ENCODE peak calls at places on chromosome X, in five cellular contexts. J, B, O, L and K are unnamed samples.

GRCh38 chrX:152635941-152636340 is 1.8 kb upstream of the GABRQ start:
- DNase-seq in J (peak), B (peak), O (peak), L (peak), K (no peak)

GRCh38 chrX:149151805-149152757 is 353.0 kb downstream of the IDS start:
- DNase-seq in J (no peak), B (no peak), O (no peak), L (peak), K (no peak)

GRCh38 chrX:17465201-17465600 is 90.2 kb downstream of the NHS start:
- DNase-seq in J (no peak), B (no peak), O (no peak), L (no peak), K (no peak)

GRCh38 chrX:139194571-139195280 is 335.8 kb upstream of the F9 start:
- DNase-seq in J (no peak), B (no peak), O (no peak), L (no peak), K (no peak)

GRCh38 chrX:46180258-46180687 is 364.9 kb downstream of the ZNF674 start:
- DNase-seq in J (no peak), B (no peak), O (no peak), L (peak), K (no peak)

GRCh38 chrX:12814434-12814833 is 23.2 kb downstream of the PRPS2 start:
- DNase-seq in J (peak), B (peak), O (peak), L (peak), K (peak)

GRCh38 chrX:42098897-42099296 is 175.5 kb upstream of the CASK start:
- DNase-seq in J (peak), B (no peak), O (no peak), L (no peak), K (no peak)

GRCh38 chrX:46400530-46400929 is 144.7 kb downstream of the ZNF674 start:
- DNase-seq in J (no peak), B (no peak), O (no peak), L (no peak), K (no peak)

GRCh38 chrX:3232262-3232950 is 114.0 kb downstream of the MXRA5 start:
- DNase-seq in J (no peak), B (no peak), O (no peak), L (no peak), K (no peak)

GRCh38 chrX:47501226-47502071 is 18.4 kb upstream of the ZNF41 start:
- DNase-seq in J (no peak), B (no peak), O (no peak), L (peak), K (no peak)

GRCh38 chrX:17692709-17693346 is 44.5 kb upstream of the SCML1 start:
- DNase-seq in J (no peak), B (peak), O (peak), L (peak), K (no peak)

GRCh38 chrX:20118065-20118824 is 1.5 kb upstream of the MAP7D2 start:
- DNase-seq in J (no peak), B (no peak), O (no peak), L (no peak), K (no peak)

GRCh38 chrX:20521245-20521644 is 254.5 kb upstream of the RPS6KA3 start:
- DNase-seq in J (no peak), B (no peak), O (peak), L (peak), K (no peak)

GRCh38 chrX:110847334-110847733 is 51.7 kb upstream of the CHRDL1 start:
- DNase-seq in J (peak), B (peak), O (no peak), L (peak), K (no peak)

GRCh38 chrX:72305286-72306084 is at the start of gene CITED1:
- DNase-seq in J (peak), B (peak), O (no peak), L (no peak), K (no peak)

GRCh38 chrX:115679460-115679859 is 118.5 kb downstream of the PLS3 start:
- DNase-seq in J (peak), B (no peak), O (no peak), L (peak), K (no peak)

GRCh38 chrX:80022363-80023031 is 7.9 kb downstream of the TBX22 start:
- DNase-seq in J (peak), B (no peak), O (no peak), L (no peak), K (no peak)

GRCh38 chrX:38717871-38718270 is 83.4 kb upstream of the MID1IP1 start:
- DNase-seq in J (peak), B (peak), O (no peak), L (peak), K (no peak)

GRCh38 chrX:11558972-11559371 is 106.7 kb downstream of the ARHGAP6 start:
- DNase-seq in J (peak), B (peak), O (peak), L (no peak), K (peak)

GRCh38 chrX:68307767-68308166 is 125.5 kb downstream of the OPHN1 start:
- DNase-seq in J (no peak), B (no peak), O (peak), L (peak), K (no peak)

GRCh38 chrX:139932077-139932900 is 564 bp downstream of the ATP11C start:
- DNase-seq in J (peak), B (peak), O (peak), L (peak), K (peak)

DNA sequence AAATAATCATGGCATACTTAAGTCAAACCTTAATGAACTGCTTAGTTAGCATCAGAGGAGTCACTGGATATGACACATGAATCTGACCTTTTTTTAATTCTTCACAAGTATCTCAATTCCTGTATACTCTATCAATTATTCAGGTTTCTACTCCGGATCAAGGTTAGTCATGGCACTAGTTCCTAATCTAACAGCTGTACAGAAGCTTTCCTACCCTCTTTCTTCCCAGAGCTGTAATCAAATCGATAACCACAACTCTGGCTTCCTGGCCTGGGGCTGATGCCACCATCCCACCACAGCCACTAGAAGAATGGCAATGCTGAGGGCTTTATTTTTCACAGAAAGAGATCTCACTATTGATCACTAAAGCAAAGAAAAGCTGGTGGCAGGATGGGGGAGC is 718.5 kb downstream of the SMARCA1 start:
- DNase-seq in J (no peak), B (no peak), O (no peak), L (no peak), K (no peak)
- H3K27ac ChIP-seq in J (no peak), B (no peak), O (no peak), L (no peak), K (no peak)

GRCh38 chrX:41097326-41097725 is 12.1 kb downstream of the USP9X start:
- DNase-seq in J (no peak), B (no peak), O (no peak), L (no peak), K (no peak)
- H3K27ac ChIP-seq in J (no peak), B (no peak), O (no peak), L (no peak), K (no peak)

GRCh38 chrX:40090961-40091360 is 6.8 kb downstream of the BCOR start:
- DNase-seq in J (no peak), B (no peak), O (no peak), L (no peak), K (no peak)

GRCh38 chrX:40093586-40093985 is 4.2 kb downstream of the BCOR start:
- DNase-seq in J (no peak), B (no peak), O (peak), L (no peak), K (no peak)

GRCh38 chrX:40094041-40094899 is 3.5 kb downstream of the BCOR start:
- DNase-seq in J (peak), B (peak), O (peak), L (peak), K (peak)

GRCh38 chrX:40091691-40092421 is 5.9 kb downstream of the BCOR start:
- DNase-seq in J (peak), B (no peak), O (no peak), L (no peak), K (no peak)

DNA sequence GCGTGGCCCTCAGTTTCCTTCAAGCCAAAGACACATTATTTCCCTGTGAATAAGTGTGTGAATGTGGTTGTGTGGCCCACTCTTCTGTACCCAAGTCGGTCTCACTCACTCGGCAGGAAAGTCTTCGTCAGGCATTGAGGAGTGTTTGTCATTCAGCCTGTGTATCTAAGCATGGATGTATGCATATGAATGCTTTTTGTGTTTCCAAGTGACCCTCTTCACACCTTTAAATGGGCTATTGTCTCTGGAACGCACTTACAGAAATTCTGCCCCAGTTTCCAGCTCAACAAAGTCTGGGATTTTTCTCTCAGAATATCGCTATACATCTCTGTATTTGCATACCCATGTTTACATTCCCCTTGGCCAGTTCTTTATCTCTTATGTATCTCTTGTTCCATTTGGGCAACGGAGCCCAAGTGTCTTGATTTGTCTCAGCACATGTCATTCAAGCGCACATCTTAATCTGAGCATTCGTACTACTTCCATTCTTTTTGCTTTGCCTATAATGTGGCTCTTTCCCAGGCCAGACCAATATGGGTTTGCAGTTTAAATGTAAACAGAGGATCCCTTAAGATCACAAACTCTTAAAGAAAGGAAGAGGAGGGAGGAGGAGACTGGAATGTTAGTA is 4.8 kb downstream of the BCOR start:
- DNase-seq in J (no peak), B (no peak), O (no peak), L (no peak), K (no peak)
- H3K27ac ChIP-seq in J (no peak), B (peak), O (no peak), L (no peak), K (no peak)

DNA sequence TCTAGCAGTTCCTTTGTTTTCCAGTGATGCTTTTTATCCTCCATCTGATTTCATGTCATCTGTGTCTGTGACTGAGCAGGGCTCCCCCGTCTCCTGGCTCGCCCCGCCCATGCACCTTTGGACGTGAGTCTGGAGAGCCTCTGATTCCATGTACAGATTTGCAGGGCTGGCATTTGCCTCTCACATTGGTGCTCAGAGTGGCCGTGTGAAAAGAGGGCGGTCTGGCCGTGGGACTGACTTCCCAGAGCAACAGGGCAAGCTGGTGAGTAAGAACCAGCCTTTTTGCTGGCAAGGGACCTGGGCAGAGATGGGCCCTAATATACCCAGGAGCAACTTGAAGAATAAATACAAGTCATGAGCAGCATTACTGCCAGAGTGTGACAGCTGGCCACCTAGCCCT is 279.7 kb downstream of the BCOR start:
- DNase-seq in J (peak), B (no peak), O (no peak), L (no peak), K (no peak)
- H3K27ac ChIP-seq in J (peak), B (no peak), O (no peak), L (no peak), K (no peak)

GRCh38 chrX:16145656-16146055 is 21.6 kb upstream of the MAGEB17 start:
- DNase-seq in J (no peak), B (no peak), O (no peak), L (no peak), K (no peak)

GRCh38 chrX:16144420-16144819 is 21.1 kb downstream of the GRPR start:
- DNase-seq in J (no peak), B (no peak), O (no peak), L (no peak), K (no peak)

GRCh38 chrX:16143968-16144367 is 20.6 kb downstream of the GRPR start:
- DNase-seq in J (no peak), B (no peak), O (no peak), L (no peak), K (no peak)

DNA sequence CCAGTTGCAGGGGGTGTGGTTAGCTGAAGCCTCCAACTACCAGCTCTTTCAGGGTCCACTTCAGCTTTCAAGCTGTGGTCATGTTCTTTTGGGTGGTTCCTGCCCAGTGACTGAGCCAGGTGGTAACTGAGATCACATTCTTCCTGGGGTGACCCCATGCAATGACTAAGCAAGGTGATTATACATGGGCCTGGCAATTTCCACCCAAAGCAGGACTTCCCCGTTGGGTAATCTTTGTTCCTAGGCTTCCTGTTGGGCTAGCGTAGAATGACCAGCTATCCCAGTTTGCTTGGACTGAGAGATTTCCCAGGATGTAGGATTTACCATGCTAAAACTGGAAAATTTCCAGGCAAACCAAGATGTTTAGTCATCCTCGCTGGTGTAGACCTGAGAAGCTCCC is 18.4 kb upstream of the MAGEB17 start:
- DNase-seq in J (no peak), B (no peak), O (no peak), L (no peak), K (no peak)
- H3K27ac ChIP-seq in J (no peak), B (no peak), O (no peak), L (no peak), K (no peak)

DNA sequence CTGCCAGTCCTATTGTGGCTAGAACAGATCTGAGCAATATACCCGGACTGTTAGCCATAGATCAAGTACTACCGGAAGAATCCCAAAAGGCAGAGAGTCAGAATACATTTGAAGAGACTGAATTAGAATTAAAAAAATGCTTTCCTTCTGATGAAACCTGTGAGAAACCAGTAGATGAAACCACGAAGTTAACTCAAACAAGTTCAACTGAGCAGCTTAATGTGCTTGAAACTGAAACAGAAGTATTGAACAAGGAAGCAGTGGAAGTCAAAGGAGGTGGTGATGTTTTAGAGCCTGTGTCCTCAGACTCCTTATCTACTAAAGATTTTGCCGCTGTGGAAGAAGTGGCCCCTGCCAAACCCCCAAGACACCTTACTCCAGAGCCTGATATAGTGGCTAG is 46.8 kb downstream of the WDR44 start:
- DNase-seq in J (no peak), B (no peak), O (no peak), L (peak), K (no peak)
- H3K27ac ChIP-seq in J (no peak), B (no peak), O (no peak), L (no peak), K (no peak)

DNA sequence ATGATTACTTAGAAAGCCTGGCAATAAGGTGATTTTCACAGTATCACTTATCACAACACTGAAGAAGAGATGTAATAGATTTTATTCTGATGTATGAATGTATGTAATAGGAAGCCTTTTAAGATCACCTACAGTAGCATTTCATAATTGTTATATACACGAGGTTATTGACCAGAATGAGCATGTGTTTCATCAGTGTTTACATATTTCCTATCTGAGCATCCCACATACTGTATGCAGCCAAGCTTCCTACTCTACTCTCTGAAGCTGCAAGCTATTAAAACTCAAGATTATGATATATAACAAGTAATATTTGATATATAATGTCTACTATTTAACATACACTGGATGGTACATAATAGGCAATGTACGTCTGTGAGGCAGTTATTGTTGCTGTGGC is 190.9 kb upstream of the S100G start:
- DNase-seq in J (no peak), B (no peak), O (no peak), L (no peak), K (no peak)
- H3K27ac ChIP-seq in J (no peak), B (no peak), O (no peak), L (no peak), K (no peak)

DNA sequence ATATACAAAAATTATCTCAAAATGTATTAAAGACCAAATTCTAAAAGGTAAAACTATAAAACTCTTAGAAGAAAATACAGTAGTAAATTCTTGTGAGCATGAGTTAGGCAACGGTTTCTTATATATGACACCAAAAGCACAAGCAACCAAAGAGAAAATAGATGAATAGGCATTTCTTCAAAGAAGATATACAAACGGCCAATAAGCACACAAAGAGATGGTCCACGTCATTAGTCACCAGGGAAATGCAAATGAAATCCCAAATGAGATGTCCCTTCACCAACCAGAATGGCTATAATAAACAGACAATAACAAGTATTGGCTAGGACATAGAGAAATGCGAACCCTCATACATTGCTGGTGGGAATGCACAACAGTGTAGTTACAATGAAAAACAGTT is 44.5 kb downstream of the RAB33A start:
- DNase-seq in J (no peak), B (no peak), O (no peak), L (peak), K (no peak)
- H3K27ac ChIP-seq in J (no peak), B (no peak), O (no peak), L (no peak), K (no peak)